ENCODE peak calls at places on chromosomes 1 and 21, in six cellular contexts. Z is naive thymus-derived CD8-positive, alpha-beta T cell; D is activated CD8-positive, alpha-beta T cell treated with anti-CD3 and anti-CD28 coated beads for 36 hours; J is NCI-H2029; V is AG08396; G is G401. I is an unnamed sample.
A peak's percentile ranks its signal among the peaks of the same experiment; 100 is the strongest.

GRCh38 chr1:32972814-32973428 is 8.3 kb upstream of the RNF19B start:
- DNase-seq in J (peak; percentile 50), D (no peak), Z (no peak), V (peak; percentile 57), G (peak; percentile 79), I (no peak)

GRCh38 chr21:45032332-45032731 is 42.0 kb upstream of the ADARB1 start:
- DNase-seq in V (no peak), G (no peak), D (no peak), J (no peak), Z (no peak), I (no peak)

GRCh38 chr1:44830900-44831304 is 12.2 kb downstream of the PTCH2 start:
- DNase-seq in V (no peak), G (no peak), Z (no peak), D (no peak), J (no peak), I (no peak)

GRCh38 chr1:88191917-88192316 is 492.2 kb upstream of the PKN2 start:
- DNase-seq in V (no peak), J (no peak), Z (no peak), D (no peak), G (no peak), I (no peak)

GRCh38 chr1:214551052-214551435 is 358 bp downstream of the PTPN14 start:
- DNase-seq in G (no peak), V (no peak), Z (no peak), J (no peak), D (no peak), I (no peak)

GRCh38 chr1:19656134-19656779 is 8.4 kb upstream of the HTR6 start:
- DNase-seq in Z (no peak), J (no peak), G (no peak), V (no peak), D (no peak), I (no peak)

GRCh38 chr1:59701376-59701775 is 113.4 kb upstream of the HOOK1 start:
- DNase-seq in D (no peak), Z (no peak), G (no peak), J (no peak), V (no peak), I (no peak)

GRCh38 chr1:93694039-93694438 is 12.4 kb upstream of the BCAR3 start:
- DNase-seq in J (no peak), Z (no peak), V (no peak), G (no peak), D (no peak), I (no peak)

GRCh38 chr1:183879477-183879876 is 74.6 kb downstream of the RGL1 start:
- DNase-seq in D (no peak), V (no peak), Z (no peak), G (no peak), J (no peak), I (no peak)

GRCh38 chr1:5265416-5266075 is 611.1 kb downstream of the AJAP1 start:
- DNase-seq in J (no peak), V (no peak), D (no peak), Z (no peak), G (no peak), I (no peak)

GRCh38 chr1:98325646-98326441 is 335.7 kb upstream of the SNX7 start:
- DNase-seq in D (no peak), J (no peak), V (no peak), Z (no peak), G (no peak), I (no peak)

GRCh38 chr1:67441183-67441582 is 11.0 kb upstream of the SERBP1 start:
- DNase-seq in D (peak; percentile 75), V (no peak), G (no peak), J (no peak), Z (no peak), I (peak; percentile 38)

GRCh38 chr1:25004355-25004754 is 74.3 kb upstream of the RUNX3 start:
- DNase-seq in V (no peak), Z (no peak), D (peak; percentile 65), G (no peak), J (no peak), I (no peak)

I was measured in CD4-positive, alpha-beta T cell.